ENCODE peak calls at places on chromosomes 11 and 22, in seven cellular contexts. V is DND-41, B is PC-3, L is HepG2, H is hepatocyte, S is HCT116, K is IMR-90. I is an unnamed sample. For H4K20me1, the result is how much of the 10 kb centered on the place peaks cover.

GRCh38 chr11:124724854-124725718 is 14.7 kb upstream of the NRGN start:
- DNase-seq in V (no peak), B (no peak), L (peak), H (peak), S (no peak), K (no peak), I (no peak)

GRCh38 chr11:128346808-128347207 is 240.6 kb downstream of the ETS1 start:
- DNase-seq in V (no peak), B (peak), L (no peak), H (peak), S (no peak), K (peak), I (no peak)

GRCh38 chr11:69953356-69953755 is 124.8 kb upstream of the ANO1 start:
- DNase-seq in V (no peak), B (no peak), L (no peak), H (no peak), S (no peak), K (no peak), I (no peak)

GRCh38 chr11:118606157-118606843 is 1.1 kb upstream of the PHLDB1 start:
- DNase-seq in V (no peak), B (no peak), L (no peak), H (no peak), S (no peak), K (no peak), I (no peak)

GRCh38 chr11:64339754-64340408 is at the start of gene CCDC88B:
- DNase-seq in V (peak), B (no peak), L (no peak), H (peak), S (no peak), K (no peak), I (peak)

GRCh38 chr11:12206529-12206928 is 96.1 kb downstream of the MICAL2 start:
- DNase-seq in V (no peak), B (no peak), L (no peak), H (no peak), S (no peak), K (peak), I (no peak)

GRCh38 chr11:58493676-58494075 is 14.2 kb downstream of the OR5B21 start:
- DNase-seq in V (no peak), B (peak), L (no peak), H (no peak), S (no peak), K (peak), I (no peak)

GRCh38 chr11:6632116-6633073 is 13.2 kb upstream of the TPP1 start:
- DNase-seq in V (no peak), B (no peak), L (no peak), H (no peak), S (no peak), K (no peak), I (no peak)

GRCh38 chr11:110891411-110891810 is 179.2 kb upstream of the ARHGAP20 start:
- DNase-seq in V (no peak), B (no peak), L (no peak), H (no peak), S (no peak), K (peak), I (no peak)

GRCh38 chr22:21573293-21573734 is 5.8 kb downstream of the UBE2L3 start:
- DNase-seq in V (no peak), B (no peak), L (no peak), H (no peak), S (no peak), K (no peak), I (no peak)

GRCh38 chr11:117816151-117816741 is 8.3 kb downstream of the FXYD2 start:
- DNase-seq in V (no peak), B (peak), L (peak), H (peak), S (no peak), K (peak), I (no peak)

GRCh38 chr22:31210830-31211503 is 1.1 kb upstream of the LIMK2 start:
- DNase-seq in V (no peak), B (no peak), L (peak), H (no peak), S (no peak), K (no peak), I (peak)

GRCh38 chr11:44625759-44626523 is 60.5 kb downstream of the CD82 start:
- DNase-seq in V (peak), B (no peak), L (no peak), H (peak), S (no peak), K (no peak), I (no peak)

GRCh38 chr11:13366266-13367026 is 88.9 kb downstream of the BMAL1 start:
- DNase-seq in V (no peak), B (no peak), L (no peak), H (no peak), S (no peak), K (peak), I (no peak)

GRCh38 chr22:39900306-39901227 is at the start of gene GRAP2:
- DNase-seq in V (peak), B (no peak), L (no peak), H (no peak), S (no peak), K (no peak), I (peak)

GRCh38 chr22:24137595-24137994 is 43.7 kb upstream of the SUSD2 start:
- DNase-seq in V (no peak), B (no peak), L (no peak), H (peak), S (no peak), K (peak), I (no peak)

GRCh38 chr11:118342503-118343161 is at the start of gene CD3D:
- DNase-seq in V (peak), B (no peak), L (peak), H (no peak), S (no peak), K (no peak), I (no peak)

GRCh38 chr11:28460348-28460747 is 352.2 kb downstream of the METTL15 start:
- DNase-seq in V (no peak), B (peak), L (no peak), H (no peak), S (no peak), K (peak), I (no peak)

GRCh38 chr11:124762624-124763155 is 600 bp upstream of the ESAM start:
- DNase-seq in V (no peak), B (peak), L (no peak), H (no peak), S (no peak), K (no peak), I (peak)

GRCh38 chr22:18115844-18116480 is 5.4 kb downstream of the TUBA8 start:
- DNase-seq in V (no peak), B (no peak), L (no peak), H (no peak), S (no peak), K (no peak), I (no peak)

GRCh38 chr22:48021946-48022345 is 1259.5 kb downstream of the TBC1D22A start:
- DNase-seq in V (no peak), B (no peak), L (no peak), H (no peak), S (no peak), K (no peak), I (peak)

GRCh38 chr22:46139895-46140350 is 10.4 kb upstream of the PPARA start:
- DNase-seq in V (no peak), B (no peak), L (peak), H (no peak), S (no peak), K (no peak), I (no peak)

GRCh38 chr11:88398372-88399140 is 61.0 kb upstream of the CTSC start:
- DNase-seq in V (no peak), B (peak), L (peak), H (no peak), S (peak), K (peak), I (no peak)

GRCh38 chr11:74470526-74470925 is 3.2 kb upstream of the KCNE3 start:
- DNase-seq in V (no peak), B (no peak), L (no peak), H (no peak), S (no peak), K (no peak), I (no peak)

GRCh38 chr11:32643526-32643925 is 59.9 kb downstream of the EIF3M start:
- DNase-seq in V (no peak), B (peak), L (no peak), H (no peak), S (no peak), K (peak), I (no peak)

GRCh38 chr11:86606849-86607481 is 65.5 kb downstream of the ME3 start:
- DNase-seq in V (no peak), B (peak), L (no peak), H (no peak), S (no peak), K (peak), I (no peak)

GRCh38 chr11:97364047-97364446 is 974.2 kb downstream of the JRKL start:
- DNase-seq in V (no peak), B (peak), L (no peak), H (no peak), S (no peak), K (no peak), I (peak)

GRCh38 chr11:63767415-63768231 is 952 bp downstream of the ZFTA start:
- DNase-seq in V (peak), B (peak), L (peak), H (peak), S (peak), K (peak), I (peak)

GRCh38 chr11:41659990-41660389 is 200.5 kb upstream of the LRRC4C start:
- DNase-seq in V (no peak), B (peak), L (no peak), H (no peak), S (no peak), K (no peak), I (no peak)

GRCh38 chr11:70682056-70682455 is 283.7 kb downstream of the CTTN start:
- DNase-seq in V (no peak), B (no peak), L (no peak), H (no peak), S (no peak), K (no peak), I (no peak)

GRCh38 chr11:13073119-13073981 is 64.2 kb downstream of the RASSF10 start:
- DNase-seq in V (no peak), B (peak), L (peak), H (no peak), S (peak), K (peak), I (no peak)

GRCh38 chr11:69539416-69540117 is 58.1 kb downstream of the LINC01488 start:
- DNase-seq in V (no peak), B (no peak), L (no peak), H (no peak), S (no peak), K (no peak), I (no peak)

GRCh38 chr22:42805016-42805997 is 51.8 kb downstream of the ARFGAP3 start:
- DNase-seq in V (no peak), B (no peak), L (peak), H (no peak), S (no peak), K (no peak), I (no peak)

GRCh38 chr11:19191530-19192169 is 10.1 kb downstream of the CSRP3 start:
- DNase-seq in V (no peak), B (no peak), L (peak), H (peak), S (no peak), K (no peak), I (no peak)

DNA sequence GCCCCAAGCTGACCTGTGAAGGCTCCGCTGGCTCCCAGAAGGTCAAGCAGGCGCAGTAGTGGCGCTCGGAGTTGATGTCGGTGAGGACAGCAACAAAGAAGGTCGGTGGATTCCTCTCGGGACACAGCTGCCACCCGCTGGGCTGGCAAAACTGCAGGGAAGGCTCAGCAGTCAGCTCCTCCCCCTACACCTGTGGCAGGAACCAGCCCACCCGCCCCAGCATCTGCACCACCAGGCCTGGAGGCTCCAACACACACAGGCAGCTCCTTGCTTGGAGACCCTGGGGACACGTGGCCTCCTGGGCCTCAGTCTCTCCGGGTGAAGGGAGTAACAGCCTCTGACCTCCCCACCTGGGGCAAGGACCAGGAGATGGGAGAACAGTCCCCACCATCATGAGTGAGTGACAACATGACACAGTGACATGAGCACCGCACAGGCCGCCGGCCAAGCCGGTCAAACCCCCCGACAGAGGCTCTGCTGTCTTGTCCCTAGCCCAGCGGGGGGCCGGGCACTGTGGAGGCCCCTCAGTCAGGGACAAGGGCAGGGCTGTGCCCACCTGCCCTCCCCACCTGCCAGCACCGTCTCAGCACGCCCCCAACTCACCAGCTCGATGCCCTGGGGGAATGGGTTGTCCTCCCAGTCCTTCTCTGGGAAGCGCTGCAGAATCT is 6.9 kb downstream of the SBF1 start:
- DNase-seq in V (no peak), B (no peak), L (no peak), H (no peak), S (no peak), K (no peak), I (no peak)
- H4K20me1 ChIP-seq in V (half or more), B (under half), L (under half), H (under half), S (under half), K (half or more), I (under half)

GRCh38 chr22:38713921-38714320 is 8.2 kb downstream of the GTPBP1 start:
- DNase-seq in V (no peak), B (no peak), L (no peak), H (no peak), S (no peak), K (no peak), I (no peak)
- H4K20me1 ChIP-seq in V (half or more), B (under half), L (half or more), H (half or more), S (under half), K (half or more), I (half or more)

GRCh38 chr22:49826603-49827306 is 918 bp downstream of the BRD1 start:
- DNase-seq in V (peak), B (no peak), L (no peak), H (peak), S (no peak), K (peak), I (peak)
- H4K20me1 ChIP-seq in V (under half), B (under half), L (under half), H (half or more), S (under half), K (half or more), I (under half)

DNA sequence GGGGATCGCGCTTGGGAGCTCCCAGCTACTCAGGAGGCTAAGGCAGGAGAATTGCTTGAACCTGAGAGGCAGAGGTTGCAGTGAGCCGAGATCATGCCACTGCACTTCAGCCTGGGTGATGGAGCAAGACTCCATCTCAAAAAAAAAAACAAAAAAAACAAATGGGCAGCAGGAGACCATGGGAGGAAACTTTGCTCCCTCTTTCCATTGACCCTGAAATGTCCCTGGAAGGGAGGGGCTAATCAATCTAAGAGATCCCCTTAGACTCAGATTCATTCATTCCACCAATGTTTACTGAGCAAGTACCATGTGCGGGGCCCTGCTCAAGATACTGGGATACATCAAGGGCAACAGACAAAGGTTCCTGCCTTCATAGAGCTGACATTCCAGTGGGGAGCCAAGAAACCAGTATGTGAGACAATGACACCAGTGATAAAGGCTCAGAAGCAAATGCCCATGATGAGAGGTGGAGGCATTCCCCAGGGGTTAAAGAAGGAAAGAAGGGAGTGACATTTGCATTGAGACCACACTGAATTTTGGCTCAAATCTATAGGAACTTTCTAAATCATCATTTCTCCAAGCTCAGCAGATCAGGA is 37.7 kb upstream of the TFIP11 start:
- DNase-seq in V (no peak), B (no peak), L (peak), H (no peak), S (no peak), K (no peak), I (no peak)
- H4K20me1 ChIP-seq in V (under half), B (under half), L (under half), H (under half), S (under half), K (under half), I (under half)

GRCh38 chr22:41116342-41116741 is 23.9 kb downstream of the EP300 start:
- DNase-seq in V (no peak), B (no peak), L (no peak), H (no peak), S (no peak), K (no peak), I (no peak)

GRCh38 chr22:41123151-41123550 is 30.8 kb downstream of the EP300 start:
- DNase-seq in V (no peak), B (no peak), L (no peak), H (no peak), S (no peak), K (peak), I (no peak)

GRCh38 chr22:41117127-41117965 is 25.0 kb downstream of the EP300 start:
- DNase-seq in V (no peak), B (no peak), L (no peak), H (no peak), S (no peak), K (no peak), I (no peak)
- H4K20me1 ChIP-seq in V (half or more), B (under half), L (under half), H (half or more), S (under half), K (half or more), I (under half)

DNA sequence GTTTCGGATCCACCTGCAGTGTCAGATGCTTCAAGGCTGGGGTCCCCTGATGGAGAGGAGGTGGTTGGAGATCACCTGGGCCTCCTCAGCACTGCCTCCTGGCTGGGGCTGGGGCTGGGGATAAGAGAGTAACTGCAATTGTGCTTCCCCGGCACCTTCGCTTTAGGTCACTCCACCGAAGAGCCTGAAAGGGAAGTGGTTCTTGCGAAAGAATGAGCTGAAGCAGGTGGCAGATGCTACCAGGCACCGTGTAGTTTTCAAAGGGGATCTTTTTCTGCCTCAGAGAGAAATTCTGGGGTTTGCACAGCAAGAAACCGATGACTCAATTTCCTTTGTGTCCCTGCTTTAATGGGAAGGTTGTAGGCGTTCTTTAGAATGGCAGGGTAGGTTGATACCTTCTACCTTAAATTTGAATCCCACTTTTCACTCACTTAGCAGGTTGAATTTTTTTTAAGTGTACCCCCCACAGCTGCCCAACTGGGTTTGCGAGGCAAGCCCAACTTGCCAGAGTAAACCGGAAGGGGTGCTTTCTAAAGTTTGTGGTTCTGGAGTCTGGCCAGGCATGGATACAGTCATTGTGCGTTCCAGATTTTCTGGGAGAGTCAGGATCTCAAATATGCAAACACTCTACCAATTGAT is 5.3 kb downstream of the CD44 start:
- DNase-seq in V (peak), B (peak), L (no peak), H (no peak), S (no peak), K (peak), I (peak)
- H4K20me1 ChIP-seq in V (under half), B (half or more), L (under half), H (under half), S (under half), K (half or more), I (under half)

GRCh38 chr22:25483931-25484330 is 80.5 kb upstream of the GRK3 start:
- DNase-seq in V (no peak), B (no peak), L (no peak), H (no peak), S (no peak), K (no peak), I (no peak)
- H4K20me1 ChIP-seq in V (under half), B (under half), L (under half), H (under half), S (under half), K (under half), I (under half)

DNA sequence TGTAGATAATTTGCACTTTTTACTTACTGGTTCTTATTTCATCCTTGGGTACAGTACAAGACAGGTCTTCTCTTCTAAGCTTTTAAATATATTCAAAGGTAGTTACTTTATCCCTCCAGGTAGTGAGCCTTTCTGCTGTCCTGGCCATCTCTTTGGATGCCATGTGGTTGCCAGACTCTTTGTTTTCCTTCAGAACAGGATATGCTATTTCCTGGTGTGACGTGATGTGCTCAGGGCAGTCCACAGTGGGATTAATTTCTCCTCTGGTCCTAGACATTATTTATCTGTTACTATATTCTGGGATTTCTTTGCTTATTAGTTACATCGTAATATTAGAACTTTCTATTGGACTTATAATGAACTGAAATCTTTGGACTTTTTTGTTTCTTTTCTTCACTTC is 63.7 kb downstream of the PPP6R3 start:
- DNase-seq in V (no peak), B (no peak), L (no peak), H (no peak), S (no peak), K (no peak), I (no peak)
- H4K20me1 ChIP-seq in V (half or more), B (under half), L (under half), H (half or more), S (under half), K (under half), I (under half)

GRCh38 chr11:3893311-3893710 is 37.8 kb downstream of the STIM1 start:
- DNase-seq in V (no peak), B (peak), L (no peak), H (no peak), S (no peak), K (no peak), I (no peak)
- H4K20me1 ChIP-seq in V (under half), B (under half), L (under half), H (under half), S (under half), K (under half), I (under half)